ENCODE peak calls at places on chromosome 5, in seven cellular contexts. One of them, this sample, is unnamed.

GRCh38 chr5:92674322-92674721 is 906.7 kb downstream of the NR2F1-AS1 start:
- DNase-seq in NCI-H345: peak; percentile 45
- DNase-seq in hypothalamus: no peak
- DNase-seq in fibroblast of gingiva: no peak
- DNase-seq in GM04503: no peak
- DNase-seq in fibroblast of lung: no peak
- DNase-seq in T-helper 1 cell: no peak
- DNase-seq in this sample: no peak

GRCh38 chr5:157998021-157998504 is 139.1 kb upstream of the CLINT1 start:
- DNase-seq in fibroblast of gingiva: peak; percentile 59
- DNase-seq in NCI-H345: no peak
- DNase-seq in GM04503: no peak
- DNase-seq in hypothalamus: no peak
- DNase-seq in T-helper 1 cell: no peak
- DNase-seq in fibroblast of lung: peak; percentile 32
- DNase-seq in this sample: no peak

GRCh38 chr5:31220968-31221367 is 27.5 kb downstream of the CDH6 start:
- DNase-seq in NCI-H345: peak; percentile 35
- DNase-seq in fibroblast of lung: no peak
- DNase-seq in hypothalamus: no peak
- DNase-seq in fibroblast of gingiva: no peak
- DNase-seq in GM04503: no peak
- DNase-seq in T-helper 1 cell: no peak
- DNase-seq in this sample: no peak

GRCh38 chr5:126589536-126590297 is 5.3 kb downstream of the ALDH7A1 start:
- DNase-seq in NCI-H345: no peak
- DNase-seq in fibroblast of gingiva: no peak
- DNase-seq in hypothalamus: no peak
- DNase-seq in GM04503: no peak
- DNase-seq in T-helper 1 cell: no peak
- DNase-seq in fibroblast of lung: no peak
- DNase-seq in this sample: no peak

GRCh38 chr5:39201795-39202593 is 17.4 kb downstream of the FYB1 start:
- DNase-seq in GM04503: no peak
- DNase-seq in T-helper 1 cell: no peak
- DNase-seq in fibroblast of lung: no peak
- DNase-seq in hypothalamus: no peak
- DNase-seq in NCI-H345: no peak
- DNase-seq in fibroblast of gingiva: no peak
- DNase-seq in this sample: no peak

GRCh38 chr5:107633171-107633901 is 37.4 kb downstream of the EFNA5 start:
- DNase-seq in fibroblast of lung: peak; percentile 80
- DNase-seq in fibroblast of gingiva: peak; percentile 40
- DNase-seq in hypothalamus: no peak
- DNase-seq in T-helper 1 cell: no peak
- DNase-seq in NCI-H345: no peak
- DNase-seq in GM04503: no peak
- DNase-seq in this sample: no peak

GRCh38 chr5:158875272-158875679 is 224.4 kb downstream of the EBF1 start:
- DNase-seq in hypothalamus: no peak
- DNase-seq in NCI-H345: no peak
- DNase-seq in T-helper 1 cell: peak; percentile 50
- DNase-seq in fibroblast of lung: no peak
- DNase-seq in fibroblast of gingiva: peak; percentile 52
- DNase-seq in GM04503: no peak
- DNase-seq in this sample: no peak

GRCh38 chr5:58019614-58020013 is 440.3 kb downstream of the PLK2 start:
- DNase-seq in T-helper 1 cell: no peak
- DNase-seq in GM04503: peak; percentile 54
- DNase-seq in NCI-H345: no peak
- DNase-seq in fibroblast of gingiva: peak; percentile 0
- DNase-seq in fibroblast of lung: peak; percentile 23
- DNase-seq in hypothalamus: no peak
- DNase-seq in this sample: no peak

GRCh38 chr5:132812949-132813598 is at the start of gene SOWAHA:
- DNase-seq in GM04503: no peak
- DNase-seq in fibroblast of lung: no peak
- DNase-seq in hypothalamus: no peak
- DNase-seq in fibroblast of gingiva: no peak
- DNase-seq in T-helper 1 cell: no peak
- DNase-seq in NCI-H345: peak; percentile 56
- DNase-seq in this sample: peak; percentile 47

GRCh38 chr5:66793049-66793448 is 196.9 kb downstream of the MAST4 start:
- DNase-seq in GM04503: no peak
- DNase-seq in fibroblast of lung: no peak
- DNase-seq in fibroblast of gingiva: no peak
- DNase-seq in NCI-H345: peak; percentile 46
- DNase-seq in T-helper 1 cell: no peak
- DNase-seq in hypothalamus: no peak
- DNase-seq in this sample: no peak